ENCODE peak calls at places on chromosome 1, in nine cellular contexts. C is brain microvascular endothelial cell; N is GM23338; Q is heart left ventricle; H is upper lobe of left lung; T is NB4; U is foreskin keratinocyte; D is HCT116; Z is CD8-positive, alpha-beta T cell. L is an unnamed sample.

GRCh38 chr1:199877626-199878384 is 149.7 kb upstream of the NR5A2 start:
- DNase-seq in T (no peak), H (no peak), Q (no peak), C (no peak), Z (no peak), U (no peak), N (no peak), D (no peak), L (no peak)

GRCh38 chr1:200081982-200082272 is 54.4 kb downstream of the NR5A2 start:
- DNase-seq in H (no peak), T (no peak), N (peak; percentile 44), Q (no peak), D (no peak), U (no peak), C (no peak), Z (no peak), L (no peak)

GRCh38 chr1:25731626-25732370 is 68.2 kb upstream of the SELENON start:
- DNase-seq in Q (no peak), Z (no peak), N (no peak), T (no peak), D (no peak), C (no peak), H (no peak), U (no peak), L (no peak)

GRCh38 chr1:151282883-151283725 is 1.0 kb downstream of the ZNF687 start:
- DNase-seq in Q (peak; percentile 44), C (no peak), U (peak; percentile 22), D (no peak), Z (peak; percentile 57), T (peak; percentile 61), H (no peak), N (peak; percentile 79), L (peak; percentile 21)

GRCh38 chr1:222582099-222582774 is 7.5 kb downstream of the TAF1A start:
- DNase-seq in U (peak; percentile 93), D (peak; percentile 13), C (no peak), T (no peak), H (no peak), N (no peak), Q (no peak), Z (no peak), L (peak; percentile 17)

GRCh38 chr1:9455487-9456237 is 83.6 kb upstream of the SLC25A33 start:
- DNase-seq in C (peak; percentile 52), Z (peak; percentile 80), N (peak; percentile 96), H (peak; percentile 54), Q (peak; percentile 59), D (peak; percentile 24), U (no peak), T (peak; percentile 69), L (peak; percentile 79)

GRCh38 chr1:110475358-110476027 is 24.5 kb downstream of the PROK1 start:
- DNase-seq in Q (no peak), H (no peak), N (no peak), T (no peak), C (no peak), U (peak; percentile 40), Z (no peak), D (peak; percentile 32), L (no peak)

GRCh38 chr1:207084701-207085180 is 3.9 kb upstream of the C4BPB start:
- DNase-seq in U (peak; percentile 33), Q (peak; percentile 42), C (peak; percentile 59), N (peak; percentile 92), H (no peak), T (peak; percentile 68), D (peak; percentile 69), Z (peak; percentile 62), L (peak; percentile 85)

GRCh38 chr1:7475691-7476090 is 295.4 kb upstream of the VAMP3 start:
- DNase-seq in N (no peak), H (peak; percentile 51), C (no peak), Z (no peak), D (no peak), U (no peak), T (no peak), Q (no peak), L (no peak)

GRCh38 chr1:7476402-7476801 is 294.7 kb upstream of the VAMP3 start:
- DNase-seq in Z (no peak), T (no peak), D (no peak), N (no peak), H (no peak), Q (no peak), U (no peak), C (no peak), L (no peak)

GRCh38 chr1:7474143-7474490 is 297.0 kb upstream of the VAMP3 start:
- DNase-seq in U (no peak), N (no peak), H (no peak), T (no peak), Z (no peak), C (no peak), D (no peak), Q (no peak), L (no peak)

GRCh38 chr1:7473223-7474142 is 297.6 kb upstream of the VAMP3 start:
- DNase-seq in T (no peak), H (peak; percentile 56), U (no peak), Z (no peak), N (no peak), Q (no peak), D (no peak), C (no peak), L (no peak)

DNA sequence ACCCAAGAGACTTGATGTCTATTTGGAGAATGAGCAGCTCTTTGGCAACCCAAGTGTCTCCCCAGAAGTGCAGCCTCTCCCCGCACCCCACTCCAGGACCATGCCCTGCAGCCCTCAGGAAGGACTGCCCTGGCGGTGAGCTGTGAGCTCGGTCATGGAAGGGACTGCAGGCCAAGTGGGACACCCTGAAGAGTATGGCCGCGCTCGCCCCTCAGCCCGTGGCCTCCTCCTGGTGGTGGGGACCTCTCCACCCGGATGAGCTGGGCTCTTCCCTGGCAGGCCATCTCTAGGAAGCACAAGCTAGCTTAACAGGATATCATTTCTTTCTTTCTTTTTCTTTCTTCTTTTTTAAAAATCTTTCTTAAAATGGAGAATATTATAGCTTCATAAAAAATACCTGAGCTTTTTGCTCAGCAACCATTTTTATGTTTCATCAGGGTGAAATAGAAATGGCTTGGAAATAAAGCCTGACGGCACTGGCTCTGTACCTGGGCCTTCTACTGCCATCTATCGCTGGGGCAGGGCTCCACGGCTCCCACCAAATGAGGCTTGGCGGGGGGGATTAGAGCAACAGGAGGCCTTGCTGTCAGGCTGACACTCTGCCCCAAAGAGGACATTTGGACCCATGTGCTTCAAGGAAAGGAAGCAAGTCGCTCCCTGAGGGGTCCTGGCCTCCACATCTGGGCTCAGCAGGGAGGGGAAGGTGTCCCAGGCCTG is 296.2 kb upstream of the VAMP3 start:
- DNase-seq in D (no peak), H (peak; percentile 64), C (no peak), Q (no peak), U (no peak), Z (no peak), N (peak; percentile 38), T (no peak), L (no peak)
- TF ChIP-seq CTCF in D (no peak), H (no peak), C (peak; percentile 29), Q (no peak), U (peak; percentile 46), Z (no peak), N (peak; percentile 52), T (no peak), L (no peak)

GRCh38 chr1:211382714-211383480 is 56.3 kb downstream of the TRAF5 start:
- DNase-seq in U (peak; percentile 72), C (peak; percentile 87), Z (peak; percentile 87), H (peak; percentile 98), N (peak; percentile 97), D (peak; percentile 90), Q (peak; percentile 95), T (peak; percentile 95), L (peak; percentile 94)
- TF ChIP-seq CTCF in U (peak; percentile 9), C (no peak), Z (no peak), H (no peak), N (no peak), D (no peak), Q (no peak), T (no peak), L (no peak)

DNA sequence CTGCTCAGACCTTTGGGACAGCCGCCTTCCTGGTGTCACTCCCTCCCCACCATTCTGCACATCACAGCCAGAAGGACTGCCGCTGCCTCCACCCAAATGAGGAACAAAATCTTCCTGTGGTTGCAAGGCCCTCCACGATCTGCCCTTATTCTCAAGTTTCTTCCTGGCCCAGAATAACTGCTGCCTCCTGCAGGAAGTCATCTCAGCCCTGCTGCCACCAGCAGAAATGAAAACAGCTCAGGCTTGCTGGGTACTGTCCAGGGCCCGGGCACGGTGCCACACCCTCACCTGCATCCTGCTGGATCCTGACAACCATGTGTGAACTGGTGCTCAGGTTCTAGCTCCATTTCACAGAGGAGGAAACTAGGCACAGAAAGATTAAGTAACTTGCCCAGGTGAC is 2.8 kb downstream of the CLDN19 start:
- DNase-seq in T (peak; percentile 87), U (no peak), H (no peak), N (no peak), Z (no peak), C (no peak), D (no peak), Q (no peak), L (no peak)
- TF ChIP-seq CTCF in T (peak; percentile 49), U (peak; percentile 37), H (no peak), N (no peak), Z (no peak), C (peak; percentile 19), D (no peak), Q (no peak), L (peak; percentile 7)

DNA sequence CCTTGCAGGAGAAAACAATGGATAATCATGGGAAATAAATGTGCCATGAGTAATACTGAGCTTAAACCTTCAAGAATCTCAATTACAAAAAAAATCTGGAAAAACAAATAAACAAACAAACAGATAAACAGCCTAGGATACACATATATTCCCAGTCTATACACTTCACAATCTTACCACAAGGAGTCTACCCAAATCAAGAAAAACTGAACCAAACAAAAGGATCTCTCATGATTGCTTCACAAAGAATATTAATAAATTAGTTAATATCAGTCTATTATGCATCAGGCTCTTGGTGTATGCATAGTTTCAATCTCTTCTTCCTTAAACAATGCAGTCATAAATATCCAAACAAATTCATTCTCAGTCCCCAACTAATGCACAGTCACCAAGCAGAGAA is 3.2 kb upstream of the ESRRG start:
- DNase-seq in Q (no peak), C (no peak), N (no peak), H (no peak), Z (no peak), D (no peak), T (no peak), U (no peak), L (no peak)
- TF ChIP-seq CTCF in Q (no peak), C (no peak), N (peak; percentile 40), H (no peak), Z (no peak), D (no peak), T (no peak), U (peak; percentile 39), L (no peak)

L was measured in fibroblast of villous mesenchyme.